ENCODE peak calls at places on chromosomes 7 and 10, in five cellular contexts. A, Q, K, T and C are unnamed samples.
A peak's percentile ranks its signal among the peaks of the same experiment; 100 is the strongest.

GRCh38 chr7:105788356-105788755 is 88.0 kb downstream of the ATXN7L1 start:
- DNase-seq in Q (no peak), A (no peak), T (no peak), K (no peak), C (no peak)

GRCh38 chr7:26100940-26101339 is 51.1 kb upstream of the NFE2L3 start:
- DNase-seq in Q (no peak), A (no peak), K (no peak), T (no peak), C (no peak)

GRCh38 chr7:72098812-72099211 is 313.3 kb downstream of the CALN1 start:
- DNase-seq in Q (no peak), A (no peak), T (no peak), K (no peak), C (no peak)

GRCh38 chr10:7027913-7028808 is 382.7 kb downstream of the SFMBT2 start:
- DNase-seq in T (no peak), K (no peak), A (no peak), Q (no peak), C (no peak)

GRCh38 chr7:117990834-117991233 is 117.6 kb upstream of the CTTNBP2 start:
- DNase-seq in A (no peak), K (no peak), Q (no peak), T (no peak), C (no peak)

GRCh38 chr10:14688606-14689005 is 86.1 kb downstream of the FAM107B start:
- DNase-seq in K (no peak), A (no peak), T (no peak), Q (no peak), C (no peak)

GRCh38 chr10:56698506-56698905 is 337.4 kb upstream of the ZWINT start:
- DNase-seq in Q (no peak), T (no peak), K (no peak), A (no peak), C (no peak)

GRCh38 chr10:571643-572042 is 117.8 kb downstream of the DIP2C start:
- DNase-seq in A (no peak), Q (no peak), K (no peak), T (no peak), C (no peak)

GRCh38 chr10:71629131-71629530 is 90.4 kb downstream of the C10orf105 start:
- DNase-seq in T (no peak), K (no peak), A (no peak), Q (no peak), C (no peak)

GRCh38 chr10:127148066-127148932 is 48.1 kb downstream of the INSYN2A start:
- DNase-seq in A (no peak), Q (no peak), T (no peak), K (peak; percentile 89), C (no peak)

GRCh38 chr7:124692420-124692819 is 73.2 kb downstream of the GPR37 start:
- DNase-seq in T (no peak), Q (no peak), A (no peak), K (no peak), C (no peak)

GRCh38 chr10:124717911-124718734 is 26.1 kb downstream of the FAM53B start:
- DNase-seq in A (peak; percentile 87), K (no peak), Q (no peak), T (peak; percentile 17), C (no peak)